ENCODE peak calls at places on chromosomes 7 and 10, in six cellular contexts. Y is left ventricle myocardium inferior, G is A549, L is AG04450, I is IMR-90, U is transverse colon. D is an unnamed sample.

GRCh38 chr7:81515009-81515408 is 254.8 kb downstream of the HGF start:
- DNase-seq in I (peak), G (no peak), U (no peak), Y (no peak), L (no peak), D (no peak)

GRCh38 chr10:61136151-61136550 is 192.2 kb upstream of the RHOBTB1 start:
- DNase-seq in L (no peak), I (peak), U (no peak), Y (no peak), G (no peak), D (no peak)

GRCh38 chr7:119065966-119066365 is 841.5 kb downstream of the ANKRD7 start:
- DNase-seq in G (no peak), I (no peak), Y (no peak), U (no peak), L (no peak), D (no peak)

GRCh38 chr10:77504870-77505257 is 132.7 kb downstream of the KCNMA1 start:
- DNase-seq in I (peak), G (peak), U (no peak), L (no peak), Y (no peak), D (peak)

GRCh38 chr10:17563452-17563851 is 53.7 kb downstream of the HACD1 start:
- DNase-seq in Y (no peak), L (no peak), I (no peak), U (no peak), G (no peak), D (no peak)

GRCh38 chr10:34280599-34281374 is 534.3 kb downstream of the PARD3 start:
- DNase-seq in L (peak), Y (no peak), U (no peak), I (peak), G (peak), D (peak)

GRCh38 chr10:131478398-131478989 is 167.0 kb upstream of the TCERG1L start:
- DNase-seq in L (no peak), U (no peak), Y (no peak), G (no peak), I (no peak), D (no peak)

GRCh38 chr10:99529483-99530107 is 3.1 kb upstream of the NKX2-3 start:
- DNase-seq in U (peak), Y (no peak), I (no peak), L (no peak), G (no peak), D (no peak)

GRCh38 chr7:51133992-51134391 is 182.6 kb downstream of the COBL start:
- DNase-seq in U (no peak), L (no peak), Y (no peak), I (no peak), G (no peak), D (no peak)

GRCh38 chr10:85319826-85320225 is 991.4 kb downstream of the CCSER2 start:
- DNase-seq in I (no peak), Y (peak), L (no peak), G (no peak), U (no peak), D (no peak)

GRCh38 chr10:131832056-131832685 is 68.6 kb upstream of the PPP2R2D start:
- DNase-seq in I (no peak), U (no peak), G (no peak), Y (no peak), L (no peak), D (no peak)

GRCh38 chr7:136528329-136528728 is 340.1 kb upstream of the CHRM2 start:
- DNase-seq in L (peak), I (peak), U (no peak), G (no peak), Y (no peak), D (peak)

GRCh38 chr10:27893320-27894014 is 105.4 kb downstream of the ODAD2 start:
- DNase-seq in Y (no peak), I (peak), U (no peak), G (no peak), L (no peak), D (peak)

GRCh38 chr10:127210936-127211335 is 14.5 kb upstream of the INSYN2A start:
- DNase-seq in I (no peak), L (no peak), Y (no peak), G (no peak), U (no peak), D (no peak)

GRCh38 chr10:93080350-93081046 is 6.8 kb downstream of the CYP26A1 start:
- DNase-seq in U (peak), G (peak), L (no peak), Y (peak), I (peak), D (no peak)

GRCh38 chr10:62048919-62049636 is 147.6 kb downstream of the ARID5B start:
- DNase-seq in U (peak), I (peak), L (peak), G (peak), Y (peak), D (peak)

GRCh38 chr10:93379366-93380042 is 102.6 kb downstream of the MYOF start:
- DNase-seq in U (no peak), I (peak), L (peak), Y (no peak), G (no peak), D (no peak)

GRCh38 chr10:78802866-78803265 is 265.9 kb upstream of the ZMIZ1 start:
- DNase-seq in G (no peak), L (peak), U (peak), Y (peak), I (peak), D (no peak)

GRCh38 chr10:124524991-124525653 is 63.5 kb downstream of the LHPP start:
- DNase-seq in L (no peak), I (no peak), U (peak), Y (peak), G (no peak), D (peak)

GRCh38 chr7:151901828-151902227 is 24.9 kb upstream of the PRKAG2 start:
- DNase-seq in L (no peak), Y (no peak), I (no peak), U (no peak), G (no peak), D (no peak)

GRCh38 chr7:155373359-155374273 is 75.9 kb downstream of the INSIG1 start:
- DNase-seq in Y (no peak), U (no peak), G (no peak), I (peak), L (no peak), D (no peak)

GRCh38 chr7:155374276-155375252 is 76.9 kb downstream of the INSIG1 start:
- DNase-seq in Y (no peak), G (no peak), U (no peak), L (no peak), I (no peak), D (no peak)

GRCh38 chr7:155371884-155372781 is 74.5 kb downstream of the INSIG1 start:
- DNase-seq in I (no peak), G (peak), L (no peak), Y (no peak), U (no peak), D (no peak)

GRCh38 chr7:155371331-155371883 is 73.7 kb downstream of the INSIG1 start:
- DNase-seq in G (no peak), L (no peak), I (no peak), U (no peak), Y (no peak), D (no peak)

DNA sequence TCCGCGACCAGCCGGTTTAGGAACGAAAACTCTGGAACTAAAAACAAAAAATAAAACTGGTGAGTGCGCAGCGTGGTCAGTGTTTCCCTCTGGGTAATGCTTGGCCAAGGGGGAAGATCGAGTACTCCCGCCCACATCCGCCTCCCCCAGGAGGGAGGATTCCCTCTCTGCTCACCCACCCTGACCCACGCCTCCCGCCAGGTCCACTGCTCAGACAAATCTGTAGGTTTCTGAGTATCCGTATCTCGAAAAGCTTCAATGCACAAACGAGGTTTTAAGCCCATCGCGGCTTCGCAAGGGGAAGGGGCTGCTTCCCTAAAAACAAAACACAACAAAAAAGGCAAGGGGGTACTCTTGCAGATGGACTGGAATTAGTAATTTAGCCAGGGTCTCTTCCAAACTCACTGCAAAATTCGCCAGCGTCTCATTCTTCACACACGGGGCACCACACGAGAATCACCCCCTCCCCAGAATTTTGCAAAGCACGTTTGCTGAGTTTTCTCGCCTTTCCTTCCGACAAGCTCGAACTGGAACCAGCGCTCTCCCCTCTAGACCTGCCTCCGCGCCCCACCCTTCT is 75.2 kb downstream of the INSIG1 start:
- DNase-seq in I (no peak), G (no peak), U (no peak), L (no peak), Y (no peak), D (no peak)
- H3K27ac ChIP-seq in I (no peak), G (peak), U (no peak), L (no peak), Y (no peak), D (no peak)

GRCh38 chr10:96249264-96249663 is 22.1 kb downstream of the BLNK start:
- DNase-seq in L (no peak), U (no peak), Y (no peak), G (no peak), I (no peak), D (no peak)
- H3K27ac ChIP-seq in L (no peak), U (no peak), Y (no peak), G (no peak), I (no peak), D (no peak)

DNA sequence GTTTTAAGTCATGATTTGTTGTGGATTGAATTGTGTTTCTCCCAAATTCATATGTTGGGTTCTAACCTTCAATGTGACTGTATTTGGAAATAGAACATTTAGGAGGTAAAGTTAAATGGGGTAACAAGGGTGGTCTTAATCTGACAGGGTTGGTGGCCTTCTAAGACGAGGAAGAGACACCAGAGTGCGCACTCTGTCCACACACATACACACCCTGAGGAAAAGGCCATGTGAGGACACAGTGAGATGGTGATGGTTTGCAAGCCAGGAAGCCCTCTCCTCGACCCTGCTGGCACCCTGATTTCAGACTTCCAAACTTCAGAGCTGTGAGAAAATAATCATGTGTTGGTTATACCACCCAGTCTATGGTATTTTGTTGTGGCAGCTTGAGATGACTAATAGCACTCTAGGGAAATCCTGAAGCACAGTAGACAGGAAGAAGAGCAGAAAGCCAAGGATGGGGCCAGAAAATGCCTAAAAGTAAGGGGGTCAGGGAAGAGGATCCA is 28.0 kb upstream of the SEM1 start:
- DNase-seq in L (no peak), U (no peak), G (no peak), I (no peak), Y (no peak), D (no peak)
- H3K27ac ChIP-seq in L (no peak), U (no peak), G (no peak), I (no peak), Y (no peak), D (no peak)

GRCh38 chr7:64888901-64889685 is 14.0 kb upstream of the ZNF273 start:
- DNase-seq in G (no peak), L (no peak), Y (peak), I (no peak), U (peak), D (no peak)
- H3K27ac ChIP-seq in G (peak), L (no peak), Y (no peak), I (no peak), U (no peak), D (no peak)

GRCh38 chr7:137890449-137890916 is 43.7 kb upstream of the DGKI start:
- DNase-seq in I (no peak), Y (no peak), U (no peak), L (no peak), G (no peak), D (no peak)

GRCh38 chr7:137895301-137896201 is 48.8 kb upstream of the DGKI start:
- DNase-seq in Y (no peak), L (no peak), G (no peak), I (no peak), U (no peak), D (no peak)

GRCh38 chr7:137893143-137893742 is 46.5 kb upstream of the DGKI start:
- DNase-seq in I (no peak), Y (no peak), U (no peak), L (no peak), G (no peak), D (no peak)

GRCh38 chr7:137888254-137888653 is 41.5 kb upstream of the DGKI start:
- DNase-seq in Y (no peak), U (no peak), L (no peak), I (no peak), G (no peak), D (no peak)

DNA sequence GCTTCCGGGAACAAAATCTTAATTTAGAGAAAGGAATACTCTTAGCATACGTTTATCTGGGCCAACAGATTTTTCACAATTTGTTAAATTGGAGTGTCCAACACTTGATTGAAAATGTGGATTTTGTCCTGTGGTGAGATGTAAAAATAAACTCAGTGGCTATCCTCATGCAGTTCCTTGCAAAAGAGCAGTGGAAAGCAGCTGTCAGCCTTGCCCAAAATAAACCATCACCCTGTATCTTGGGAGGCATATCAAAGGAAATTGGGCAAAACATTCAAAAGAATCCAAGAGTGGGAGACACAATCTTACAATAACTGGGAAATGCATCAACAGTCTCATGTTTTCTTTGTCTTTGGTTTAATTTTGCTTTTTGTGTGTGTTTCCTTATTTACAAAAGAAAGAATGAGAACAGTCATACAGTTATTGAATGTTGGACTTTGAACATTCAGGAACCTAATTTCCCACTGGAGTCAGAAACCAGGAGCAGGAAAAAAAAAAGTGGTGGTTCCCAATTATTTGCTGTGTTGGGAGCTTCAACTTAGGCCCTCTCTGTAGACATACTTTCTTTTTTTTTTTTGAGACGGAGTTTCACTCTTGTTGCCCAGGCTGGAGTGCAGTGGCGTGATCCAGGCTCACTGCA is 44.4 kb upstream of the DGKI start:
- DNase-seq in I (no peak), Y (no peak), L (no peak), G (no peak), U (no peak), D (no peak)
- H3K27ac ChIP-seq in I (no peak), Y (peak), L (no peak), G (no peak), U (no peak), D (no peak)

GRCh38 chr7:3437467-3437866 is 136.4 kb downstream of the SDK1 start:
- DNase-seq in U (no peak), L (no peak), G (no peak), Y (no peak), I (no peak), D (no peak)
- H3K27ac ChIP-seq in U (no peak), L (no peak), G (peak), Y (no peak), I (no peak), D (no peak)

DNA sequence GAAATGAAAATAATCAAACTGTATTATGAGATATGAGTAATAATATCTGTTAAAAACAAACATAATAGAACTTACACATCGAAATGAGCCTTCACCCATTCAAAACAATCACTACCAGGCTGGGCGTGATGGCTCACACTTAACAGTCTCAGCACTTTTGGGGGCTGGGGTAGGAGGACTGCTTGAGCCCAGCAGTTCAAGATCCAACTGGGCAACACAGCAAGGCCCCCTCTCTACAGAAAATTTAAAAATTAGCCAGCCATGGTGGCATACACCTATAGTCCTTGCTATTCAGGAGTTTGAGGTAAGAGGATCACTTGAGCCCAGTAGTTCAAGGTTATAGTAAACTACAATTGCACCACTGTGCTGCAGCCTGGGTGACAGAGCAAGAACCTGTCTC is 75.8 kb downstream of the NT5C2 start:
- DNase-seq in U (no peak), L (no peak), I (no peak), Y (no peak), G (no peak), D (no peak)
- H3K27ac ChIP-seq in U (no peak), L (no peak), I (no peak), Y (no peak), G (no peak), D (peak)

GRCh38 chr10:87660484-87661133 is 931 bp downstream of the PAPSS2 start:
- DNase-seq in G (no peak), U (peak), Y (peak), I (peak), L (no peak), D (no peak)

GRCh38 chr10:87661861-87662785 is 2.4 kb downstream of the PAPSS2 start:
- DNase-seq in G (no peak), Y (no peak), L (no peak), U (no peak), I (peak), D (no peak)

GRCh38 chr10:87658383-87658795 is 1.3 kb upstream of the PAPSS2 start:
- DNase-seq in G (no peak), I (peak), Y (no peak), L (no peak), U (no peak), D (no peak)

GRCh38 chr10:87658858-87659555 is 671 bp upstream of the PAPSS2 start:
- DNase-seq in I (peak), Y (no peak), L (no peak), U (no peak), G (no peak), D (no peak)

GRCh38 chr10:87659571-87660483 is at the start of gene PAPSS2:
- DNase-seq in G (peak), L (no peak), U (peak), Y (peak), I (peak), D (no peak)
- H3K27ac ChIP-seq in G (peak), L (peak), U (peak), Y (peak), I (peak), D (no peak)

D was measured in epithelial cell of prostate.